ENCODE peak calls at places on chromosomes 3 and 15, in four cellular contexts. N is stimulated activated CD8-positive, alpha-beta memory T cell treated with anti-CD3 and anti-CD28 coated beads, Interleukin-15, amount 100 ng/mL, for 24 hours; I is left colon; F is nephron progenitor cell. H is an unnamed sample.

GRCh38 chr3:58963928-58964497 is 85.8 kb downstream of the CFAP20DC start:
- DNase-seq in N (no peak), I (no peak), F (no peak), H (no peak)

GRCh38 chr3:80331768-80332167 is 564.0 kb upstream of the ROBO1 start:
- DNase-seq in N (no peak), I (no peak), F (no peak), H (no peak)

GRCh38 chr3:196339493-196340254 is 1.5 kb upstream of the TM4SF19 start:
- DNase-seq in N (no peak), I (no peak), F (no peak), H (no peak)

GRCh38 chr3:11642455-11643162 is 1.1 kb downstream of the VGLL4 start:
- DNase-seq in N (peak; percentile 28), I (peak; percentile 70), F (peak; percentile 64), H (no peak)

GRCh38 chr3:27289769-27290413 is 79.3 kb downstream of the NEK10 start:
- DNase-seq in N (no peak), I (no peak), F (no peak), H (no peak)

GRCh38 chr3:53026423-53027162 is 19.3 kb downstream of the SFMBT1 start:
- DNase-seq in N (no peak), I (no peak), F (no peak), H (peak; percentile 39)

GRCh38 chr3:51896607-51897305 is 6.4 kb downstream of the IQCF1 start:
- DNase-seq in N (no peak), I (no peak), F (no peak), H (no peak)

GRCh38 chr3:13166243-13167063 is 93.2 kb upstream of the IQSEC1 start:
- DNase-seq in N (no peak), I (no peak), F (no peak), H (no peak)

GRCh38 chr3:161430307-161430706 is 59.0 kb upstream of the SPTSSB start:
- DNase-seq in N (no peak), I (no peak), F (no peak), H (no peak)

GRCh38 chr3:49703443-49703927 is 14.1 kb downstream of the RNF123 start:
- DNase-seq in N (no peak), I (peak; percentile 54), F (peak; percentile 67), H (peak; percentile 75)

GRCh38 chr3:119220970-119221667 is 19.6 kb downstream of the B4GALT4 start:
- DNase-seq in N (no peak), I (no peak), F (no peak), H (no peak)

GRCh38 chr3:54433846-54434245 is 311.5 kb downstream of the CACNA2D3 start:
- DNase-seq in N (no peak), I (no peak), F (peak; percentile 42), H (peak; percentile 82)

GRCh38 chr3:99656606-99657005 is 18.2 kb downstream of the COL8A1 start:
- DNase-seq in N (no peak), I (no peak), F (no peak), H (no peak)

GRCh38 chr3:4501422-4501821 is 8.3 kb downstream of the ITPR1 start:
- DNase-seq in N (no peak), I (no peak), F (no peak), H (no peak)

GRCh38 chr15:62834686-62835279 is 207.8 kb upstream of the TPM1 start:
- DNase-seq in N (no peak), I (peak; percentile 53), F (no peak), H (no peak)

GRCh38 chr3:53077476-53078220 is 31.8 kb upstream of the SFMBT1 start:
- DNase-seq in N (no peak), I (no peak), F (no peak), H (peak; percentile 4)

GRCh38 chr3:143750856-143751255 is 97.4 kb downstream of the SLC9A9 start:
- DNase-seq in N (no peak), I (no peak), F (no peak), H (no peak)

GRCh38 chr15:73389539-73389938 is 20.8 kb upstream of the HCN4 start:
- DNase-seq in N (no peak), I (no peak), F (no peak), H (peak; percentile 35)